ENCODE peak calls at places on chromosomes 3 and 15, in eight cellular contexts. One of them, this sample, is unnamed. For H3K4me1, the result is how much of the 10 kb centered on the place peaks cover.

GRCh38 chr3:112782481-112782880 is 64.2 kb downstream of the CD200R1L start:
- DNase-seq in testis: no peak
- DNase-seq in stomach: no peak
- DNase-seq in Peyer's patch: no peak
- DNase-seq in suprapubic skin: no peak
- DNase-seq in spleen: no peak
- DNase-seq in tibial nerve: no peak
- DNase-seq in esophagus squamous epithelium: no peak
- DNase-seq in this sample: no peak

GRCh38 chr15:40762919-40763800 is 708 bp upstream of the GCHFR start:
- DNase-seq in testis: peak
- DNase-seq in stomach: peak
- DNase-seq in Peyer's patch: peak
- DNase-seq in suprapubic skin: peak
- DNase-seq in spleen: peak
- DNase-seq in tibial nerve: peak
- DNase-seq in esophagus squamous epithelium: no peak
- DNase-seq in this sample: peak

GRCh38 chr3:27521179-27521871 is 37.1 kb upstream of the SLC4A7 start:
- DNase-seq in testis: no peak
- DNase-seq in stomach: no peak
- DNase-seq in Peyer's patch: no peak
- DNase-seq in suprapubic skin: no peak
- DNase-seq in spleen: no peak
- DNase-seq in tibial nerve: peak
- DNase-seq in esophagus squamous epithelium: no peak
- DNase-seq in this sample: peak

GRCh38 chr15:41940441-41940857 is 31.9 kb downstream of the EHD4 start:
- DNase-seq in testis: no peak
- DNase-seq in stomach: no peak
- DNase-seq in Peyer's patch: no peak
- DNase-seq in suprapubic skin: peak
- DNase-seq in spleen: no peak
- DNase-seq in tibial nerve: no peak
- DNase-seq in esophagus squamous epithelium: no peak
- DNase-seq in this sample: no peak

GRCh38 chr15:51067510-51067909 is 27.2 kb downstream of the TNFAIP8L3 start:
- DNase-seq in testis: no peak
- DNase-seq in stomach: no peak
- DNase-seq in Peyer's patch: no peak
- DNase-seq in suprapubic skin: no peak
- DNase-seq in spleen: no peak
- DNase-seq in tibial nerve: no peak
- DNase-seq in esophagus squamous epithelium: no peak
- DNase-seq in this sample: no peak

GRCh38 chr15:68559342-68560310 is 19.2 kb upstream of the CORO2B start:
- DNase-seq in testis: peak
- DNase-seq in stomach: peak
- DNase-seq in Peyer's patch: peak
- DNase-seq in suprapubic skin: peak
- DNase-seq in spleen: peak
- DNase-seq in tibial nerve: peak
- DNase-seq in esophagus squamous epithelium: no peak
- DNase-seq in this sample: peak

GRCh38 chr15:75727851-75728715 is 15.4 kb upstream of the CSPG4 start:
- DNase-seq in testis: peak
- DNase-seq in stomach: peak
- DNase-seq in Peyer's patch: peak
- DNase-seq in suprapubic skin: no peak
- DNase-seq in spleen: peak
- DNase-seq in tibial nerve: no peak
- DNase-seq in esophagus squamous epithelium: no peak
- DNase-seq in this sample: peak

GRCh38 chr3:174023445-174023844 is 625.9 kb downstream of the NLGN1 start:
- DNase-seq in testis: no peak
- DNase-seq in stomach: no peak
- DNase-seq in Peyer's patch: no peak
- DNase-seq in suprapubic skin: no peak
- DNase-seq in spleen: no peak
- DNase-seq in tibial nerve: no peak
- DNase-seq in esophagus squamous epithelium: no peak
- DNase-seq in this sample: no peak

GRCh38 chr15:34233614-34234013 is 8.8 kb downstream of the EMC4 start:
- DNase-seq in testis: no peak
- DNase-seq in stomach: no peak
- DNase-seq in Peyer's patch: no peak
- DNase-seq in suprapubic skin: no peak
- DNase-seq in spleen: no peak
- DNase-seq in tibial nerve: no peak
- DNase-seq in esophagus squamous epithelium: no peak
- DNase-seq in this sample: no peak

GRCh38 chr15:70059476-70060213 is 38.1 kb downstream of the TLE3 start:
- DNase-seq in testis: no peak
- DNase-seq in stomach: no peak
- DNase-seq in Peyer's patch: peak
- DNase-seq in suprapubic skin: no peak
- DNase-seq in spleen: peak
- DNase-seq in tibial nerve: no peak
- DNase-seq in esophagus squamous epithelium: no peak
- DNase-seq in this sample: no peak

GRCh38 chr3:101816215-101817149 is 32.8 kb upstream of the NFKBIZ start:
- DNase-seq in testis: no peak
- DNase-seq in stomach: no peak
- DNase-seq in Peyer's patch: no peak
- DNase-seq in suprapubic skin: no peak
- DNase-seq in spleen: no peak
- DNase-seq in tibial nerve: no peak
- DNase-seq in esophagus squamous epithelium: no peak
- DNase-seq in this sample: no peak

GRCh38 chr3:8595252-8595934 is 49.2 kb downstream of the SSUH2 start:
- DNase-seq in testis: no peak
- DNase-seq in stomach: no peak
- DNase-seq in Peyer's patch: no peak
- DNase-seq in suprapubic skin: no peak
- DNase-seq in spleen: no peak
- DNase-seq in tibial nerve: no peak
- DNase-seq in esophagus squamous epithelium: no peak
- DNase-seq in this sample: no peak

GRCh38 chr3:38453914-38454178 is 156 bp downstream of the ACVR2B start:
- DNase-seq in testis: no peak
- DNase-seq in stomach: no peak
- DNase-seq in Peyer's patch: no peak
- DNase-seq in suprapubic skin: no peak
- DNase-seq in spleen: no peak
- DNase-seq in tibial nerve: no peak
- DNase-seq in esophagus squamous epithelium: no peak
- DNase-seq in this sample: no peak

GRCh38 chr3:38453075-38453913 is at the start of gene ACVR2B:
- DNase-seq in testis: peak
- DNase-seq in stomach: peak
- DNase-seq in Peyer's patch: peak
- DNase-seq in suprapubic skin: peak
- DNase-seq in spleen: peak
- DNase-seq in tibial nerve: peak
- DNase-seq in esophagus squamous epithelium: peak
- DNase-seq in this sample: peak

GRCh38 chr3:38454884-38455638 is 1.4 kb downstream of the ACVR2B start:
- DNase-seq in testis: peak
- DNase-seq in stomach: peak
- DNase-seq in Peyer's patch: peak
- DNase-seq in suprapubic skin: peak
- DNase-seq in spleen: peak
- DNase-seq in tibial nerve: peak
- DNase-seq in esophagus squamous epithelium: no peak
- DNase-seq in this sample: peak

GRCh38 chr3:38455639-38456430 is 2.1 kb downstream of the ACVR2B start:
- DNase-seq in testis: peak
- DNase-seq in stomach: no peak
- DNase-seq in Peyer's patch: no peak
- DNase-seq in suprapubic skin: no peak
- DNase-seq in spleen: no peak
- DNase-seq in tibial nerve: no peak
- DNase-seq in esophagus squamous epithelium: no peak
- DNase-seq in this sample: no peak

DNA sequence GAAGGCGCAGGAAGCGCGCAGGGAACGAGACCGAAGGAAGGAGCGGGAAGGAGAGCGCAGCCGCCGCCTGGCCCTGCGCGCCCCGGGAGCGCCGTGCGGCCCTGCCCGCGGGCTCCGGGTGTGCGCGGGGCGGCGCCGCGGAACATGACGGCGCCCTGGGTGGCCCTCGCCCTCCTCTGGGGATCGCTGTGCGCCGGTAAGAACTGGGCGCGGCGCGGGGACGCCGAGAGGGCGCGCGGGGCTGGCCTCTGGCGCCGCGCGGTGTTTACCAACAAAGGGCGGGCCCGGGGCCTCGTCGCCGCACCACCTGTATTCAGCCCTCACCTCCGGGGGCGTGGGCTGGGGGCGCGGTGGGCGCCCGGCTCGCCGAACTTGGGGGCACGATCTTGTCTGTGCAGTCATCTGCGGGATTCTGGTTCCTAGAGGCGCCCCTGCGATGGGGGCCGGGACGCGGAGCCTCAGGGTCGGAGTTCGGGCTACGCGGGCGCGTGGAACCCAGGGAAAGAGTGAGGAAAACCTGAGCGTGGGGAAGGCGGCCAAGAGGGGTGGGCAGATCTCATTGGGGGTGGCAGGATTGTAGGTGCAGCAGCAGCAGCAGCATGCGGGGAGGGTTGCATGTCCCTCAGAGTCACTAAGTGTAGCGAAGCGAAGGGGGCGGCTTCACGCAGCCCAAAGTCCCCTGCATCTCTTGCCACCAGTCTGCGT is 641 bp downstream of the ACVR2B start:
- DNase-seq in testis: peak
- DNase-seq in stomach: peak
- DNase-seq in Peyer's patch: peak
- DNase-seq in suprapubic skin: peak
- DNase-seq in spleen: peak
- DNase-seq in tibial nerve: no peak
- DNase-seq in esophagus squamous epithelium: no peak
- DNase-seq in this sample: peak
- TF ChIP-seq POLR2A in testis: no peak
- TF ChIP-seq POLR2A in stomach: no peak
- TF ChIP-seq POLR2A in Peyer's patch: peak
- TF ChIP-seq POLR2A in suprapubic skin: no peak
- TF ChIP-seq POLR2A in spleen: no peak
- TF ChIP-seq POLR2A in tibial nerve: no peak
- TF ChIP-seq POLR2A in esophagus squamous epithelium: peak
- TF ChIP-seq POLR2A in this sample: peak

DNA sequence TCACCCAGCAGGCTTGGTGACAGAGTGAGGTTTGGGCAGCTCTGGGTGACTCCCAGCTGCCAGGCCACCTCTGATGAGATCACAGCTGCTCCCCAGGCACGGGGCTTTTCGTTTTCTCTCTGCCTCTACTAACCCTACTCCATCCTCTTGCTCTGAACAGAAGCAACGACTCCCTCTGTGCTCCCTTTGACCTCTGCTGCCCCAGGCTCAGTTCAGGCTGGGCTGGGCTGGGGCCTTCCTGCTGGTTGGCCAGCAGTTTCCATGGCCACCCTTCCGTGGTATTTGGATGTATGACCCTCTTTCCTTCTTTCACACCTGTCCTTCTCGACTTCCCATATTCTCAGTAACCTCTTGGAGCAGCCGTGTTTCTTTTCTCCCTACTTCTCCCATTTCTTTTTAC is 8.6 kb downstream of the RGMA start:
- DNase-seq in testis: no peak
- DNase-seq in stomach: no peak
- DNase-seq in Peyer's patch: no peak
- DNase-seq in suprapubic skin: no peak
- DNase-seq in spleen: no peak
- DNase-seq in tibial nerve: no peak
- DNase-seq in esophagus squamous epithelium: no peak
- DNase-seq in this sample: no peak
- H3K4me1 ChIP-seq in testis: under half
- H3K4me1 ChIP-seq in stomach: under half
- H3K4me1 ChIP-seq in Peyer's patch: under half
- H3K4me1 ChIP-seq in suprapubic skin: under half
- H3K4me1 ChIP-seq in spleen: under half
- H3K4me1 ChIP-seq in tibial nerve: under half
- H3K4me1 ChIP-seq in esophagus squamous epithelium: under half
- H3K4me1 ChIP-seq in this sample: under half

GRCh38 chr15:73771380-73772095 is 18.4 kb upstream of the INSYN1 start:
- DNase-seq in testis: no peak
- DNase-seq in stomach: no peak
- DNase-seq in Peyer's patch: no peak
- DNase-seq in suprapubic skin: no peak
- DNase-seq in spleen: no peak
- DNase-seq in tibial nerve: no peak
- DNase-seq in esophagus squamous epithelium: no peak
- DNase-seq in this sample: no peak

GRCh38 chr15:73770049-73770448 is 16.9 kb upstream of the INSYN1 start:
- DNase-seq in testis: no peak
- DNase-seq in stomach: no peak
- DNase-seq in Peyer's patch: no peak
- DNase-seq in suprapubic skin: no peak
- DNase-seq in spleen: no peak
- DNase-seq in tibial nerve: no peak
- DNase-seq in esophagus squamous epithelium: no peak
- DNase-seq in this sample: no peak

GRCh38 chr15:73765778-73766177 is 12.6 kb upstream of the INSYN1 start:
- DNase-seq in testis: no peak
- DNase-seq in stomach: no peak
- DNase-seq in Peyer's patch: no peak
- DNase-seq in suprapubic skin: no peak
- DNase-seq in spleen: no peak
- DNase-seq in tibial nerve: no peak
- DNase-seq in esophagus squamous epithelium: no peak
- DNase-seq in this sample: no peak

GRCh38 chr15:73766598-73766997 is 13.4 kb upstream of the INSYN1 start:
- DNase-seq in testis: no peak
- DNase-seq in stomach: no peak
- DNase-seq in Peyer's patch: no peak
- DNase-seq in suprapubic skin: no peak
- DNase-seq in spleen: no peak
- DNase-seq in tibial nerve: no peak
- DNase-seq in esophagus squamous epithelium: no peak
- DNase-seq in this sample: no peak

GRCh38 chr15:73767794-73768501 is 14.8 kb upstream of the INSYN1 start:
- DNase-seq in testis: no peak
- DNase-seq in stomach: no peak
- DNase-seq in Peyer's patch: no peak
- DNase-seq in suprapubic skin: no peak
- DNase-seq in spleen: no peak
- DNase-seq in tibial nerve: no peak
- DNase-seq in esophagus squamous epithelium: no peak
- DNase-seq in this sample: no peak
- TF ChIP-seq POLR2A in testis: no peak
- TF ChIP-seq POLR2A in stomach: no peak
- TF ChIP-seq POLR2A in Peyer's patch: no peak
- TF ChIP-seq POLR2A in suprapubic skin: no peak
- TF ChIP-seq POLR2A in spleen: no peak
- TF ChIP-seq POLR2A in tibial nerve: no peak
- TF ChIP-seq POLR2A in esophagus squamous epithelium: no peak
- TF ChIP-seq POLR2A in this sample: no peak

GRCh38 chr3:66405701-66406091 is 95.1 kb downstream of the LRIG1 start:
- DNase-seq in testis: no peak
- DNase-seq in stomach: no peak
- DNase-seq in Peyer's patch: peak
- DNase-seq in suprapubic skin: peak
- DNase-seq in spleen: peak
- DNase-seq in tibial nerve: no peak
- DNase-seq in esophagus squamous epithelium: no peak
- DNase-seq in this sample: peak
- H3K4me1 ChIP-seq in testis: under half
- H3K4me1 ChIP-seq in stomach: half or more
- H3K4me1 ChIP-seq in Peyer's patch: under half
- H3K4me1 ChIP-seq in suprapubic skin: under half
- H3K4me1 ChIP-seq in spleen: under half
- H3K4me1 ChIP-seq in tibial nerve: under half
- H3K4me1 ChIP-seq in esophagus squamous epithelium: under half
- H3K4me1 ChIP-seq in this sample: half or more